ENCODE peak calls at places on chromosome 6, in seven cellular contexts. X is Peyer's patch, C is fibroblast of pulmonary artery, L is endothelial cell, E is thoracic aorta, B is AG10803, R is foreskin fibroblast. A is an unnamed sample.

GRCh38 chr6:12174878-12175277 is 115.3 kb upstream of the EDN1 start:
- DNase-seq in X (no peak), C (peak), L (no peak), E (no peak), B (no peak), R (peak), A (no peak)

GRCh38 chr6:30556006-30556713 is at the start of gene GNL1:
- DNase-seq in X (peak), C (peak), L (peak), E (peak), B (peak), R (peak), A (peak)

GRCh38 chr6:42505377-42505702 is 53.6 kb upstream of the TRERF1 start:
- DNase-seq in X (no peak), C (peak), L (no peak), E (no peak), B (peak), R (peak), A (no peak)

GRCh38 chr6:699319-699718 is 6.4 kb upstream of the EXOC2 start:
- DNase-seq in X (no peak), C (peak), L (no peak), E (no peak), B (no peak), R (peak), A (no peak)

GRCh38 chr6:2168480-2168879 is 76.9 kb downstream of the GMDS start:
- DNase-seq in X (no peak), C (no peak), L (no peak), E (no peak), B (peak), R (no peak), A (no peak)

GRCh38 chr6:106162926-106163325 is 76.8 kb downstream of the PRDM1 start:
- DNase-seq in X (no peak), C (no peak), L (no peak), E (no peak), B (peak), R (no peak), A (no peak)

GRCh38 chr6:10518461-10519216 is 2.5 kb upstream of the GCNT2 start:
- DNase-seq in X (no peak), C (peak), L (no peak), E (no peak), B (no peak), R (peak), A (no peak)

GRCh38 chr6:1604347-1604990 is 5.2 kb upstream of the FOXC1 start:
- DNase-seq in X (peak), C (peak), L (peak), E (no peak), B (peak), R (peak), A (peak)

GRCh38 chr6:111358454-111358853 is 124.6 kb downstream of the REV3L start:
- DNase-seq in X (no peak), C (no peak), L (no peak), E (no peak), B (no peak), R (no peak), A (no peak)

GRCh38 chr6:159451051-159451450 is 242.0 kb downstream of the SOD2 start:
- DNase-seq in X (no peak), C (peak), L (no peak), E (no peak), B (peak), R (peak), A (no peak)

GRCh38 chr6:167501831-167502385 is 177.0 kb downstream of the TTLL2 start:
- DNase-seq in X (peak), C (peak), L (peak), E (no peak), B (no peak), R (no peak), A (peak)

GRCh38 chr6:135922170-135922569 is 70.7 kb downstream of the PDE7B start:
- DNase-seq in X (no peak), C (peak), L (no peak), E (no peak), B (peak), R (peak), A (no peak)

GRCh38 chr6:168584671-168585070 is 143.7 kb downstream of the SMOC2 start:
- DNase-seq in X (no peak), C (no peak), L (no peak), E (no peak), B (no peak), R (no peak), A (no peak)

GRCh38 chr6:22466665-22467064 is 102.7 kb upstream of the HDGFL1 start:
- DNase-seq in X (no peak), C (no peak), L (no peak), E (no peak), B (no peak), R (no peak), A (no peak)

GRCh38 chr6:39820553-39820952 is 28.4 kb downstream of the DAAM2 start:
- DNase-seq in X (no peak), C (no peak), L (no peak), E (no peak), B (no peak), R (no peak), A (no peak)

GRCh38 chr6:39819226-39819625 is 27.1 kb downstream of the DAAM2 start:
- DNase-seq in X (no peak), C (no peak), L (no peak), E (no peak), B (peak), R (peak), A (no peak)

GRCh38 chr6:39821739-39822532 is 29.8 kb downstream of the DAAM2 start:
- DNase-seq in X (no peak), C (no peak), L (no peak), E (no peak), B (peak), R (peak), A (no peak)

GRCh38 chr6:39819676-39820075 is 27.5 kb downstream of the DAAM2 start:
- DNase-seq in X (no peak), C (no peak), L (no peak), E (no peak), B (peak), R (peak), A (no peak)

DNA sequence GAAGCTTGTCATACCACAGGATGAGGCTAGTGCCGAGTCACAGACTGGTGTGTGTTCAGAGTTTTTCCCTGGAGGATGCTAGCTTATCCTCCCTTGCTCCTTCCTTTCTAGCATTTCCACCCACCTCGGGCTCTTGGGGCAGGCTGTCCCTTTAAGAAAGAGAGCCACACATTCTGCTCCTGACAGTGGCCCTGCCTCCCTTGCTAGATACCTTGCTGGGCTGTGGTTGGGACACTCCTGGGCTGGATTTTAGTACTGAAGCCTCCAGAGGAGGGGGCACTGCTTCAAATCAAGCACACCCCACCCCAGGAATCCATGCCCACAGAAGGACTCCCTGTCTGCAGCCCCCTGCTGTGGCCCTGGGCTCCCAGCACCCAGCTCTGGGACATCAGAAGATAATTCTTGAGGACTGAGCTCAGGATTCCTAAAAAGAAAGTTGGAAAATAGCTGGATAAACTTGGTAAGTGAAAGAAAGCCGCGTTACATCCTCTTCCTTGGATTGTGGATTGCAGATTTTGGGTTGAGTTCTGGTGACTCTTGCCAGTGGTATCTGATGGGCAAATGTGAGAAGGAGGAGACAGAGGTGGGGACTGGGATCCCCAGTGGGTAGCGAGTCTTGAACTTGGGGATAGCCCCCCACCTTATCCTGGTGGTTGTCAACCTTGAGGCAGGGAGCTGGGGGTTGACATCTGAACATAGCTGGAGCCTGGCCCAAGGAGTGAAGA is 29.0 kb downstream of the DAAM2 start:
- DNase-seq in X (no peak), C (no peak), L (no peak), E (no peak), B (peak), R (peak), A (no peak)
- TF ChIP-seq CTCF in X (no peak), C (no peak), L (no peak), E (no peak), B (peak), R (no peak), A (no peak)

DNA sequence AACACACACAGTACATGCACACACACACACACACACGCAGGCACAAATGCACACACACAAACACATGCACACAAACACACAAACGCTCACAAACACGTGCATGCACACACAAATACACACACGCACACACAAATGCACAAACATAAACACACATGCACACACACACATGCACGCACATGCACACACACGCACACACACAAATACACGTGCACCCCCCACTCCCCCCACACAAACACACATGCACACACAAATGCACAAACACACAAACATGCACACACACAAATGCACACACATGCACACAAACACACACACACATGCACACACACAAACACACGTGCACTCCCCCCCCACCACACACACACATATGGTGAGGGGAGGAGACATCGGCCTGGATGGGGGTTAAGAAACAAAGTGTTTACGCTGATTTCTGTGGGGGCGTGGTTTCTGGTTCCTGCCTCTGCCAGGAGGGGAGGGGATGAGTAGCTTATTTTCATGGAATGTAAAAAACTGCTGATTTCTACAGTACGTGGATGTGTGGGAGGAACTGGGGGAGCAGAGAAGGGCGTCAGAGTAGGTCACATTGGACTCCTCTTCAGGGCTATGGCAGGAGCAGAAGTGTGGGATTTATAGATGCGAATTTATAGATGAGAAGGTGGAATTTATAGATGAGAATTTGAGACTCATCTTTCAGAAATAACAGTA is 607.2 kb downstream of the QKI start:
- DNase-seq in X (no peak), C (peak), L (no peak), E (no peak), B (no peak), R (no peak), A (no peak)
- TF ChIP-seq CTCF in X (no peak), C (no peak), L (no peak), E (no peak), B (no peak), R (no peak), A (no peak)

GRCh38 chr6:65259982-65260381 is 447.0 kb downstream of the EYS start:
- DNase-seq in X (no peak), C (no peak), L (no peak), E (no peak), B (no peak), R (no peak), A (no peak)

DNA sequence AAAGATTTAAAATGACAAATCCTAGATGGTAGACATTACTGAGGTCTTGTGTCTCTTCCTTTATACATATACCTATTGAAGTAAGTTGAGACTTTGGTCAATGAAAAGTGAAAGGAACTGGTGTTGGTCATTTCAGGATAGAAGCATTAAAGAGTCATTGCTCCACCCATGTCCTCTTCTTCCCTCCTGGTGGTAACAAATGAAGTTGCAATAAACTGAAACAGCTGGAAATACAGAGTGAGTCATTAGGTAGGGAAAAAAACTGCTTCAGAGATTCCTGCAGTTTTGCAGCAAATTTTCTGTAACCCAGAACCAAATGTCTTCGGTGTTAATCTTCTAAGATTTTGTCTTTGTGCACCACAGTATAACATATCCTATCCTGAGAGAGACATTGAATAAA is 447.9 kb downstream of the EYS start:
- DNase-seq in X (no peak), C (peak), L (no peak), E (no peak), B (no peak), R (no peak), A (no peak)
- TF ChIP-seq CTCF in X (no peak), C (peak), L (peak), E (no peak), B (no peak), R (no peak), A (no peak)

GRCh38 chr6:53924277-53924676 is 129.5 kb downstream of the LRRC1 start:
- DNase-seq in X (no peak), C (no peak), L (no peak), E (no peak), B (no peak), R (no peak), A (no peak)
- TF ChIP-seq CTCF in X (no peak), C (no peak), L (no peak), E (no peak), B (no peak), R (no peak), A (no peak)

GRCh38 chr6:41347349-41348050 is 12.1 kb downstream of the NCR2 start:
- DNase-seq in X (no peak), C (peak), L (no peak), E (no peak), B (no peak), R (no peak), A (no peak)

GRCh38 chr6:41346435-41346834 is 11.0 kb downstream of the NCR2 start:
- DNase-seq in X (no peak), C (no peak), L (no peak), E (no peak), B (no peak), R (no peak), A (no peak)

GRCh38 chr6:41352396-41352795 is 17.0 kb downstream of the NCR2 start:
- DNase-seq in X (no peak), C (no peak), L (no peak), E (no peak), B (no peak), R (no peak), A (no peak)

GRCh38 chr6:41345901-41346300 is 10.5 kb downstream of the NCR2 start:
- DNase-seq in X (no peak), C (no peak), L (no peak), E (no peak), B (no peak), R (no peak), A (no peak)

GRCh38 chr6:41348934-41349333 is 13.5 kb downstream of the NCR2 start:
- DNase-seq in X (no peak), C (no peak), L (no peak), E (no peak), B (no peak), R (no peak), A (no peak)
- TF ChIP-seq CTCF in X (no peak), C (no peak), L (no peak), E (no peak), B (no peak), R (no peak), A (no peak)

GRCh38 chr6:116773886-116774285 is 8.4 kb upstream of the FAM162B start:
- DNase-seq in X (no peak), C (peak), L (no peak), E (no peak), B (no peak), R (peak), A (no peak)

GRCh38 chr6:116783852-116784251 is 18.3 kb upstream of the FAM162B start:
- DNase-seq in X (no peak), C (no peak), L (no peak), E (no peak), B (no peak), R (peak), A (no peak)

GRCh38 chr6:116779569-116780164 is 14.1 kb upstream of the FAM162B start:
- DNase-seq in X (no peak), C (peak), L (no peak), E (no peak), B (peak), R (peak), A (no peak)
- TF ChIP-seq CTCF in X (no peak), C (peak), L (peak), E (peak), B (peak), R (peak), A (peak)

DNA sequence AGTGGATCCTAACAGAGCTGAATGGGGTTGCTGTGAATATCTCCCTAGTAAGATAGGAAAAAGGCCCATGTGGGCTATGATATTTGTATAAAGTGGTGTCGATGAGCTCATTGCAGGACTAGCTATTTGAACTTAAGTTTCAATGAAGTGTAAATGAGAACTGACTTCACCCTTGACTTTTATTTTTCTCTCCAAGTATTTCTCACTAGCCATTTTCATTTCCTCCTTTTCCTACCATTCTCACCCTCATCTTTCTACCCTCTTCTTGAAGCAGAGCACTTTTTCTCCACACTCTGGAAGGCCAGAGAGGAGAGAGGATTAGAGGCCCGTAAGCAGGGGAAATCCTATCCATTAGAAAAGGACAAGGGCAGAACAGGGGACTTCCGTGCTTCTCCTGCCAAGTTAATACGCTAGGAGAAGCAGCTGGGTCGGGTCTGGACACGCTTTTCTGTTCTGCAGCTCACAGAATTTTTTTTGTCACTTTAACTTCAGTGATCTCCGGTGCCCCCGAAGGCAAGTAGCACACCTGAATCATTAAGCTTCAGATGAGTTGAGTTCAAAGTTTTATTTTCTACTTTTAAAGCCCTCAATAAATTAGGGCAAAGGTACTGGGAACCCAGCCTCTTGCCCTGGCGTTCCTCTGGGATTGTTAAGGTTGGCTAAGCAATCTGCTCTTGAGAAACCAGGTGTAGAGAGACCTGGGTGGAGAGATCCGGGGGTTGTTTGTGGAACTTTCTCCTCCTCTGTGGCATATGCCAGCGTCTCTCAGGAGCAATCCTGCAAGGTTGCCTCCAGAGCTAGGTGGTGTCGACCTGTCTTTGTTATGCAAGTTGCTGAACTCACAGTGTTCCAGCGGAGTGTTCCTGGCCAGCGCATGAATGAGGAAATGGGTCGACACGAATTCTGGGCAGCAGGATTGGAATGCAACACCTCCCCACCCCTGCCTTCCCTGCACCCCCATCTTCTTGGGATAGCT is 56.2 kb upstream of the ARID1B start:
- DNase-seq in X (peak), C (peak), L (peak), E (no peak), B (no peak), R (peak), A (peak)
- TF ChIP-seq CTCF in X (no peak), C (no peak), L (no peak), E (no peak), B (no peak), R (no peak), A (no peak)

A was measured in right lobe of liver.